ENCODE peak calls at places on chromosome 11, in four cellular contexts. One of them, this sample, is unnamed.

GRCh38 chr11:40842750-40843339 is 616.6 kb downstream of the LRRC4C start:
- DNase-seq in H9: no peak
- DNase-seq in IMR-90: no peak
- DNase-seq in H1: no peak
- DNase-seq in this sample: no peak

GRCh38 chr11:64263021-64263946 is 12.0 kb downstream of the PLCB3 start:
- DNase-seq in H9: peak
- DNase-seq in IMR-90: peak
- DNase-seq in H1: no peak
- DNase-seq in this sample: peak

GRCh38 chr11:16110862-16111261 is 245.5 kb downstream of the SOX6 start:
- DNase-seq in H9: no peak
- DNase-seq in IMR-90: peak
- DNase-seq in H1: no peak
- DNase-seq in this sample: peak

GRCh38 chr11:64218628-64219353 is 7.2 kb downstream of the TRPT1 start:
- DNase-seq in H9: no peak
- DNase-seq in IMR-90: no peak
- DNase-seq in H1: no peak
- DNase-seq in this sample: no peak

GRCh38 chr11:33984682-33985389 is 66.7 kb upstream of the CAPRIN1 start:
- DNase-seq in H9: no peak
- DNase-seq in IMR-90: no peak
- DNase-seq in H1: no peak
- DNase-seq in this sample: no peak

GRCh38 chr11:112082729-112083128 is 3.8 kb downstream of the TIMM8B start:
- DNase-seq in H9: no peak
- DNase-seq in IMR-90: peak
- DNase-seq in H1: no peak
- DNase-seq in this sample: no peak

GRCh38 chr11:83671295-83671694 is 385.1 kb upstream of the CCDC90B start:
- DNase-seq in H9: no peak
- DNase-seq in IMR-90: peak
- DNase-seq in H1: no peak
- DNase-seq in this sample: no peak

GRCh38 chr11:69572233-69572860 is 68.6 kb upstream of the CCND1 start:
- DNase-seq in H9: no peak
- DNase-seq in IMR-90: no peak
- DNase-seq in H1: peak
- DNase-seq in this sample: no peak

GRCh38 chr11:30586251-30587144 is at the start of gene MPPED2:
- DNase-seq in H9: peak
- DNase-seq in IMR-90: no peak
- DNase-seq in H1: peak
- DNase-seq in this sample: peak

GRCh38 chr11:130131957-130132850 is 27.4 kb upstream of the ST14 start:
- DNase-seq in H9: peak
- DNase-seq in IMR-90: peak
- DNase-seq in H1: peak
- DNase-seq in this sample: peak

GRCh38 chr11:124199702-124200101 is 16.6 kb downstream of the OR10D3 start:
- DNase-seq in H9: no peak
- DNase-seq in IMR-90: peak
- DNase-seq in H1: no peak
- DNase-seq in this sample: no peak

GRCh38 chr11:134841411-134841810 is 429.4 kb upstream of the B3GAT1 start:
- DNase-seq in H9: no peak
- DNase-seq in IMR-90: no peak
- DNase-seq in H1: no peak
- DNase-seq in this sample: no peak

GRCh38 chr11:9527481-9528140 is 45.9 kb upstream of the WEE1 start:
- DNase-seq in H9: no peak
- DNase-seq in IMR-90: peak
- DNase-seq in H1: no peak
- DNase-seq in this sample: no peak

GRCh38 chr11:73566422-73566821 is 31.5 kb downstream of the FAM168A start:
- DNase-seq in H9: no peak
- DNase-seq in IMR-90: peak
- DNase-seq in H1: no peak
- DNase-seq in this sample: no peak

GRCh38 chr11:131592734-131593133 is 222.3 kb downstream of the NTM start:
- DNase-seq in H9: no peak
- DNase-seq in IMR-90: no peak
- DNase-seq in H1: no peak
- DNase-seq in this sample: no peak
- H3K56ac ChIP-seq in H9: no peak
- H3K56ac ChIP-seq in IMR-90: no peak
- H3K56ac ChIP-seq in H1: no peak
- H3K56ac ChIP-seq in this sample: no peak

GRCh38 chr11:11465280-11465679 is 112.2 kb upstream of the CSNK2A3 start:
- DNase-seq in H9: no peak
- DNase-seq in IMR-90: no peak
- DNase-seq in H1: no peak
- DNase-seq in this sample: no peak

GRCh38 chr11:11463397-11463796 is 110.3 kb upstream of the CSNK2A3 start:
- DNase-seq in H9: no peak
- DNase-seq in IMR-90: no peak
- DNase-seq in H1: no peak
- DNase-seq in this sample: no peak

GRCh38 chr11:11464555-11464954 is 111.5 kb upstream of the CSNK2A3 start:
- DNase-seq in H9: no peak
- DNase-seq in IMR-90: peak
- DNase-seq in H1: no peak
- DNase-seq in this sample: no peak

GRCh38 chr11:11468919-11469318 is 115.9 kb upstream of the CSNK2A3 start:
- DNase-seq in H9: no peak
- DNase-seq in IMR-90: peak
- DNase-seq in H1: no peak
- DNase-seq in this sample: no peak

GRCh38 chr11:11467278-11467677 is 114.2 kb upstream of the CSNK2A3 start:
- DNase-seq in H9: no peak
- DNase-seq in IMR-90: no peak
- DNase-seq in H1: no peak
- DNase-seq in this sample: no peak
- H2BK15ac ChIP-seq in H9: no peak
- H2BK15ac ChIP-seq in IMR-90: no peak
- H2BK15ac ChIP-seq in H1: no peak
- H2BK15ac ChIP-seq in this sample: no peak

GRCh38 chr11:110779108-110779507 is 66.9 kb upstream of the ARHGAP20 start:
- DNase-seq in H9: no peak
- DNase-seq in IMR-90: no peak
- DNase-seq in H1: no peak
- DNase-seq in this sample: no peak
- H3K56ac ChIP-seq in H9: no peak
- H3K56ac ChIP-seq in IMR-90: no peak
- H3K56ac ChIP-seq in H1: no peak
- H3K56ac ChIP-seq in this sample: no peak

GRCh38 chr11:76281558-76281906 is 75.2 kb upstream of the WNT11 start:
- DNase-seq in H9: no peak
- DNase-seq in IMR-90: no peak
- DNase-seq in H1: no peak
- DNase-seq in this sample: no peak

GRCh38 chr11:76282786-76283185 is 76.5 kb upstream of the WNT11 start:
- DNase-seq in H9: no peak
- DNase-seq in IMR-90: no peak
- DNase-seq in H1: no peak
- DNase-seq in this sample: no peak

GRCh38 chr11:76280882-76281557 is 74.7 kb upstream of the WNT11 start:
- DNase-seq in H9: no peak
- DNase-seq in IMR-90: no peak
- DNase-seq in H1: no peak
- DNase-seq in this sample: no peak

GRCh38 chr11:76283190-76283589 is 76.9 kb upstream of the WNT11 start:
- DNase-seq in H9: no peak
- DNase-seq in IMR-90: no peak
- DNase-seq in H1: no peak
- DNase-seq in this sample: peak

DNA sequence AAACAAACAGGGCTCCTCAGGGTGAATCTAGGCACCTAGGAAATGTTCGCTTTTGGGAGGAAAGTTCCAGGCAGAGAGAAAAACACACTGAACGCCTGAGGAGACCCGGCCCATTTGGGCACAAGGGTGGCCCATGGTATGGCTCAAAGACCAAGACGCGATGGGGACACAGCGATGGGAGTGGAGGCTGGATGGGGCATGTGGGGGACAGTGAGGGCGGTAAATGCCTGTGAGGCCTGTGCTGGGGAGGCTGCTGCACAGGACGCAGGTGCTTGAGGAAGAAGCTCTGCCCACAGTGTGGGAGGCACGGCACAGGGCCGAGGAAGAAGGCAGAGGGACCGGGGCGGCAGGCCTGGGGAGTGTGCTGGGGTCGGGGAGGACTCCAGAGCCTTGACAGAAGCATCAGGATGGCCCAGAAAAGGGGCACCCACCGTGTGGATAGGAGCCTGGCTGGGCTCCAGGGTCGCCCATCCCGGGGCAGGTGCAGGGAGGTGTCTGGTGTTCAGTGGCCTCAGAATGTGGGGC is 75.9 kb upstream of the WNT11 start:
- DNase-seq in H9: no peak
- DNase-seq in IMR-90: no peak
- DNase-seq in H1: no peak
- DNase-seq in this sample: no peak
- H2BK15ac ChIP-seq in H9: no peak
- H2BK15ac ChIP-seq in IMR-90: no peak
- H2BK15ac ChIP-seq in H1: no peak
- H2BK15ac ChIP-seq in this sample: no peak

DNA sequence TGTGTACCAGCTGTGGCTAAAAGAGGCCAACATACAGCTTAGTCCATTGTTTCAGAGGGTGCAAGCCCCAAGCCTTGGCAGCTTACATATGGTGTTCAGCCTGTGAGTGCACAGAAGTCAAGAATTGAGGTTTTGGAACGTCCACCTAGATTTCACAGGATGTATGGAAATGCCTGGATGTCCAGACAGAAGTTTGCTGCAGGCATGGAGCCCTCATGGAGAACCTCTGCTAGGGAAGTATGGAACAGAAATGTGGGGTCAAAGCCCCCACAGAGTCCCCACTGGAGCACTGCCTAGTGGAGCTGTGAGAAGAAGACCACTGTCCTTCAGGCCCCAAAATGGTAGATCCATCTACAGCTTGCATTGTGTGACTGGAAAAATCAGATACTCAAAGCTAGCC is 42.2 kb upstream of the PTH start:
- DNase-seq in H9: no peak
- DNase-seq in IMR-90: no peak
- DNase-seq in H1: no peak
- DNase-seq in this sample: no peak
- H3K56ac ChIP-seq in H9: no peak
- H3K56ac ChIP-seq in IMR-90: no peak
- H3K56ac ChIP-seq in H1: no peak
- H3K56ac ChIP-seq in this sample: no peak

GRCh38 chr11:7672960-7673723 is at the start of gene CYB5R2:
- DNase-seq in H9: peak
- DNase-seq in IMR-90: peak
- DNase-seq in H1: peak
- DNase-seq in this sample: peak
- H2BK15ac ChIP-seq in H9: no peak
- H2BK15ac ChIP-seq in IMR-90: no peak
- H2BK15ac ChIP-seq in H1: peak
- H2BK15ac ChIP-seq in this sample: no peak

GRCh38 chr11:117916956-117917355 is 12.2 kb downstream of the TMPRSS13 start:
- DNase-seq in H9: no peak
- DNase-seq in IMR-90: no peak
- DNase-seq in H1: no peak
- DNase-seq in this sample: no peak
- H3K56ac ChIP-seq in H9: no peak
- H3K56ac ChIP-seq in IMR-90: no peak
- H3K56ac ChIP-seq in H1: no peak
- H3K56ac ChIP-seq in this sample: no peak

GRCh38 chr11:114257621-114258558 is 38.3 kb upstream of the NNMT start:
- DNase-seq in H9: peak
- DNase-seq in IMR-90: no peak
- DNase-seq in H1: peak
- DNase-seq in this sample: peak
- H2BK15ac ChIP-seq in H9: no peak
- H2BK15ac ChIP-seq in IMR-90: no peak
- H2BK15ac ChIP-seq in H1: no peak
- H2BK15ac ChIP-seq in this sample: no peak

DNA sequence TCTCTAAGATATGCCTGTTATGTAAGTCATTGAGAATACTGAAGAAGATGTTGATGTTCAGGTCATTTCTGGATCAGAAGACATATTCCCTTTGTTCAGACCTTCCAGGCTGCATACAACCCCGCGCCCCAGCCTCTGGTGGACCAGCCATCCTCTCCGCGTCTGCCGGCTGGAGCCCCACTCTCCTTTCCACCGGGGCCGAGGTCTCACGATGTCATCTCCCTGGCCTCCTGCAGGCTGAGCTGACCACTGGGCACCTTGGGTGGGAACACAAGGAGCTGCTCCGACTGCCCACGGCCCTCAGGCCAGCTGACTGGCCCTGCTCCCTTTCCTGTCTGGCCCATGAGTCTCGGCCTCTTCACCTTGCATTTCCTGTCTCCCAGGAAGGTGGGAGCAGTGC is 124.6 kb downstream of the SHANK2 start:
- DNase-seq in H9: no peak
- DNase-seq in IMR-90: no peak
- DNase-seq in H1: no peak
- DNase-seq in this sample: no peak
- H3K56ac ChIP-seq in H9: no peak
- H3K56ac ChIP-seq in IMR-90: no peak
- H3K56ac ChIP-seq in H1: no peak
- H3K56ac ChIP-seq in this sample: no peak